ENCODE peak calls at places on chromosomes 4 and X, in nine cellular contexts. X is fibroblast of lung; K is effector memory CD4-positive, alpha-beta T cell; Z is right cardiac atrium; R is HCT116; W is MM.1S; H is sigmoid colon; C is PC-3; N is H9. M is an unnamed sample.
A peak's percentile ranks its signal among the peaks of the same experiment; 100 is the strongest.

GRCh38 chr4:74754218-74754617 is 40.1 kb downstream of the BTC start:
- DNase-seq in R (no peak), X (no peak), W (no peak), Z (no peak), N (no peak), H (no peak), C (no peak), K (no peak), M (no peak)

GRCh38 chrX:104211187-104211586 is 43.5 kb downstream of the ESX1 start:
- DNase-seq in C (no peak), H (no peak), W (no peak), N (no peak), X (no peak), K (no peak), Z (no peak), R (no peak), M (no peak)

GRCh38 chr4:185470503-185471195 is 884 bp downstream of the CCDC110 start:
- DNase-seq in C (peak; percentile 42), K (peak; percentile 46), W (peak; percentile 56), R (peak; percentile 19), X (peak; percentile 20), Z (peak; percentile 86), H (peak; percentile 86), N (peak; percentile 55), M (no peak)

GRCh38 chr4:121370729-121371325 is 10.0 kb downstream of the QRFPR start:
- DNase-seq in R (peak; percentile 40), K (no peak), H (no peak), W (peak; percentile 33), N (no peak), C (peak; percentile 59), X (peak; percentile 63), Z (no peak), M (no peak)

GRCh38 chr4:66430856-66431255 is 760.6 kb upstream of the EPHA5 start:
- DNase-seq in W (no peak), C (peak; percentile 49), Z (no peak), X (no peak), H (no peak), R (no peak), N (no peak), K (no peak), M (no peak)

GRCh38 chr4:153555730-153556440 is 89.7 kb downstream of the TMEM131L start:
- DNase-seq in C (peak; percentile 34), K (no peak), Z (peak; percentile 93), X (peak; percentile 91), H (peak; percentile 86), W (no peak), N (no peak), R (no peak), M (no peak)

GRCh38 chrX:13687203-13687602 is 1.7 kb upstream of the RAB9A start:
- DNase-seq in W (no peak), K (no peak), C (no peak), H (no peak), Z (no peak), X (no peak), N (no peak), R (no peak), M (no peak)

GRCh38 chrX:150649096-150649870 is 43.9 kb upstream of the MTMR1 start:
- DNase-seq in X (peak; percentile 77), H (peak; percentile 76), C (peak; percentile 1), R (no peak), W (no peak), Z (no peak), K (no peak), N (no peak), M (no peak)

GRCh38 chrX:19643203-19643602 is 127.9 kb upstream of the MAP3K15 start:
- DNase-seq in R (no peak), C (no peak), H (no peak), K (no peak), X (no peak), W (no peak), Z (no peak), N (no peak), M (no peak)

GRCh38 chr4:110518889-110519490 is 43.0 kb downstream of the ENPEP start:
- DNase-seq in X (peak; percentile 39), C (peak; percentile 45), Z (no peak), W (peak; percentile 36), H (no peak), R (no peak), K (no peak), N (no peak), M (no peak)

GRCh38 chr4:125115476-125115875 is 199.3 kb upstream of the FAT4 start:
- DNase-seq in K (no peak), R (no peak), X (peak; percentile 21), C (no peak), W (no peak), Z (no peak), H (no peak), N (no peak), M (no peak)

GRCh38 chrX:136214551-136214950 is 36.6 kb downstream of the MAP7D3 start:
- DNase-seq in X (peak; percentile 66), K (no peak), Z (no peak), C (peak; percentile 92), R (no peak), N (no peak), H (no peak), W (no peak), M (no peak)

GRCh38 chr4:128859887-128860774 is 50.6 kb downstream of the JADE1 start:
- DNase-seq in R (no peak), Z (no peak), C (no peak), X (peak; percentile 92), H (no peak), W (no peak), K (no peak), N (no peak), M (no peak)

GRCh38 chrX:29617276-29617675 is 598.1 kb upstream of the MAGEB2 start:
- DNase-seq in H (no peak), W (no peak), X (peak; percentile 47), C (peak; percentile 56), K (no peak), Z (no peak), R (no peak), N (no peak), M (no peak)

GRCh38 chr4:24930136-24930535 is 17.3 kb upstream of the CCDC149 start:
- DNase-seq in N (no peak), H (no peak), Z (no peak), W (no peak), X (peak; percentile 23), R (no peak), K (no peak), C (peak; percentile 15), M (no peak)

DNA sequence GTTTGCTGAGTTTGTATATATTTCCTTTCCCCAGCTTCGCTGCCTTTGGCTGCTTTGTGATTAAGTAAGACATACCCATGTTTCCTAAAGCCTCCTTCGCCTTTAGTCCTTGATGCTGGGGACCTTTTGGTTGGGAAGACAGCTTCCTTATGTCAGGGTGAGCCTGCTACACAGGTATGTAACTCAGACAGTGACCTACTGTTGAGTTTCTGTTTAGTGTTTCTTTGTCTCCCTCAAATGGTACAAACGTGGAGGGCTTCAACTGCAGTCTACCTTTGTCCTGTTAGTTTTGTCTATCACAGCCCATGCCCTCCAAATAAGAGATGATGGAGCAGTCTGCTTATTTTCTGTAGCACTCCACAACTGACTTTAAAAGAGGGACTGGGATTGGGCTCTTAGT is 59.5 kb downstream of the TET2 start:
- DNase-seq in N (no peak), Z (no peak), X (no peak), H (no peak), R (no peak), W (no peak), C (no peak), K (no peak), M (no peak)
- H3K27ac ChIP-seq in N (no peak overlapping the region), Z (no peak overlapping the region), X (no peak overlapping the region), H (no peak overlapping the region), R (no peak overlapping the region), W (no peak overlapping the region), C (no peak overlapping the region), K (no peak overlapping the region), M (no peak overlapping the region)

DNA sequence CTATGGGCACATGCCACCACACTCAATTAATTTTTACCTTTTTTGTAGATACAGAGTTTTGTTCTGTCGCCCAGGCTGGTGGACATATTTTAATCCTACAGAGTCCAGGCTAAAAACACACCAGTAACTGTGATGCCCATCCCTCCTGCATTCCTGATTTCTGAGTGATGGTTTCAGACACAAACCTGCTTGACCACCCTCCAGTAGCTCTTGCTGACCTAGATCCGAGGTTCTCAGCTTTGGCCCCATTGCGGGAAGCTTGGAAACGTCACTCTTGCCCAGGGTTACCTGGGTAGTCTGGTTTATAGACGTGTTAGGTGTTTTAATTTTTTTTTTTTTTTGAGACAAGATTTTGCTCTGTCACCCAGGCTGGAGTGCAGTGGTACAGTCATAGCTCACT is 7.5 kb downstream of the CD99 start:
- DNase-seq in R (no peak), K (no peak), Z (no peak), C (peak; percentile 89), X (no peak), H (no peak), N (no peak), W (no peak), M (no peak)
- H3K4me1 ChIP-seq in R (no peaks in the 10 kb centered on the region), K (peaks cover 75% of the 10 kb centered on the region), Z (peaks cover 43% of the 10 kb centered on the region), C (peaks cover 34% of the 10 kb centered on the region), X (peaks cover 16% of the 10 kb centered on the region), H (peaks cover 90% of the 10 kb centered on the region), N (no peaks in the 10 kb centered on the region), W (no peaks in the 10 kb centered on the region), M (peaks cover 58% of the 10 kb centered on the region)

DNA sequence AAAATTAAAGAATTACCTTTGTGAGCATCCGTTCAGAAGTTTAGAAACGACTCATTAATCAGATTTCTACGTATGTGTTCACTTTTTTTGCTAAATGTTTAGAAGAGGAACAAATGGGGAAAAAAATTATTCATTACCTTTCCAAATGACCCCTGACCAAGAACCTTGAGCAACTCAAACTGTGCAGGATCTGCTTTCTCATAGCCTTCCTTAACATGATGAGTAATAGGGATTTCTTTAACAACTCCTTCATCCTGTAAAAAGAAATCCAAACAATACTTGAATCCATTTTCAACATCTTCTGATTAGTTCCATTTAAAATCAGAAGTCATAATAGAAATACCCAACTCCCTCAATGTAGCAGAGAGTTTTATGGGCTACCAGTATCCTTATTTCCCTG is 32.1 kb downstream of the RPS6KA6 start:
- DNase-seq in W (no peak), C (peak; percentile 58), N (no peak), H (no peak), Z (no peak), X (no peak), K (no peak), R (no peak), M (no peak)
- H3K27ac ChIP-seq in W (no peak overlapping the region), C (peak overlapping the region; percentile 72), N (no peak overlapping the region), H (no peak overlapping the region), Z (no peak overlapping the region), X (no peak overlapping the region), K (no peak overlapping the region), R (no peak overlapping the region), M (no peak overlapping the region)

GRCh38 chr4:99649208-99649607 is 8.4 kb downstream of the C4orf54 start:
- DNase-seq in N (no peak), R (no peak), X (no peak), Z (no peak), C (no peak), W (no peak), K (no peak), H (no peak), M (no peak)

GRCh38 chr4:99651370-99651769 is 6.3 kb downstream of the C4orf54 start:
- DNase-seq in X (no peak), W (no peak), N (no peak), H (no peak), R (no peak), C (no peak), Z (no peak), K (no peak), M (no peak)

GRCh38 chr4:99649778-99650177 is 7.8 kb downstream of the C4orf54 start:
- DNase-seq in N (no peak), K (no peak), Z (peak; percentile 41), X (no peak), W (no peak), H (no peak), C (no peak), R (no peak), M (no peak)

GRCh38 chr4:99645638-99646037 is 12.0 kb downstream of the C4orf54 start:
- DNase-seq in R (no peak), K (no peak), N (no peak), W (no peak), Z (no peak), X (peak; percentile 9), C (no peak), H (no peak), M (no peak)

GRCh38 chr4:99648321-99648720 is 9.3 kb downstream of the C4orf54 start:
- DNase-seq in H (no peak), K (no peak), R (no peak), C (no peak), N (no peak), W (no peak), X (no peak), Z (no peak), M (no peak)
- H3K4me1 ChIP-seq in H (peaks cover 19% of the 10 kb centered on the region), K (no peaks in the 10 kb centered on the region), R (no peaks in the 10 kb centered on the region), C (no peaks in the 10 kb centered on the region), N (peaks cover 5% of the 10 kb centered on the region), W (no peaks in the 10 kb centered on the region), X (no peaks in the 10 kb centered on the region), Z (no peaks in the 10 kb centered on the region), M (no peaks in the 10 kb centered on the region)